ENCODE peak calls at places on chromosomes 2 and 18, in five cellular contexts. N is left cardiac atrium; W is stimulated activated CD4-positive, alpha-beta T cell treated with anti-CD3 and anti-CD28 coated beads, Interleukin-12 subunit alpha, Interleukin-12 subunit beta, amount 100 ng/mL, for 4 hours; Q is activated CD4-positive, alpha-beta T cell treated with anti-CD3 and anti-CD28 coated beads, Interleukin-2, amount 50 U/mL, for 1 hour; Z is colonic mucosa. S is an unnamed sample.
A peak's percentile ranks its signal among the peaks of the same experiment; 100 is the strongest.

GRCh38 chr2:43082111-43082877 is 144.1 kb downstream of the ZFP36L2 start:
- DNase-seq in N (peak; percentile 76), W (no peak), Q (no peak), Z (no peak), S (no peak)

GRCh38 chr18:41146301-41146700 is 808.7 kb upstream of the PIK3C3 start:
- DNase-seq in N (no peak), W (no peak), Q (no peak), Z (no peak), S (no peak)

GRCh38 chr18:49237031-49237430 is 223.4 kb downstream of the DYM start:
- DNase-seq in N (no peak), W (no peak), Q (no peak), Z (no peak), S (no peak)

GRCh38 chr2:2273421-2273820 is 57.7 kb downstream of the MYT1L start:
- DNase-seq in N (no peak), W (no peak), Q (no peak), Z (no peak), S (no peak)

GRCh38 chr2:239105234-239105633 is 257.3 kb downstream of the TWIST2 start:
- DNase-seq in N (no peak), W (no peak), Q (no peak), Z (no peak), S (no peak)

GRCh38 chr18:28147674-28148171 is 29.2 kb downstream of the CDH2 start:
- DNase-seq in N (no peak), W (no peak), Q (no peak), Z (no peak), S (no peak)

GRCh38 chr2:102735431-102736130 is 26.2 kb upstream of the TMEM182 start:
- DNase-seq in N (no peak), W (no peak), Q (no peak), Z (peak; percentile 47), S (peak; percentile 14)

GRCh38 chr2:113230531-113230930 is 48.2 kb downstream of the PAX8 start:
- DNase-seq in N (no peak), W (no peak), Q (no peak), Z (no peak), S (no peak)

GRCh38 chr2:79547568-79547967 is 34.7 kb downstream of the CTNNA2 start:
- DNase-seq in N (no peak), W (no peak), Q (no peak), Z (no peak), S (no peak)

GRCh38 chr2:24493713-24494112 is 2.7 kb downstream of the NCOA1 start:
- DNase-seq in N (no peak), W (no peak), Q (no peak), Z (no peak), S (no peak)

GRCh38 chr2:31002510-31002909 is 135.7 kb downstream of the GALNT14 start:
- DNase-seq in N (no peak), W (no peak), Q (no peak), Z (no peak), S (no peak)

GRCh38 chr2:175195012-175195411 is 13.5 kb upstream of the ATP5MC3 start:
- DNase-seq in N (no peak), W (no peak), Q (no peak), Z (no peak), S (no peak)

GRCh38 chr2:120876526-120877280 is 141.0 kb downstream of the GLI2 start:
- DNase-seq in N (no peak), W (no peak), Q (no peak), Z (no peak), S (no peak)

GRCh38 chr2:10258726-10259125 is 44.0 kb upstream of the HPCAL1 start:
- DNase-seq in N (no peak), W (no peak), Q (no peak), Z (no peak), S (no peak)

GRCh38 chr2:133044556-133044955 is 374.6 kb upstream of the LYPD1 start:
- DNase-seq in N (no peak), W (no peak), Q (no peak), Z (no peak), S (no peak)

GRCh38 chr2:11079131-11079824 is 76.0 kb upstream of the SLC66A3 start:
- DNase-seq in N (no peak), W (no peak), Q (no peak), Z (no peak), S (no peak)

GRCh38 chr2:143948710-143949109 is 571.2 kb downstream of the ZEB2 start:
- DNase-seq in N (no peak), W (no peak), Q (no peak), Z (no peak), S (no peak)

GRCh38 chr2:37168217-37168981 is 11.6 kb upstream of the EIF2AK2 start:
- DNase-seq in N (no peak), W (no peak), Q (no peak), Z (peak; percentile 21), S (peak; percentile 34)

GRCh38 chr2:20439503-20439902 is 7.4 kb upstream of the RHOB start:
- DNase-seq in N (no peak), W (no peak), Q (no peak), Z (no peak), S (no peak)

GRCh38 chr2:567865-568638 is 109.2 kb downstream of the TMEM18 start:
- DNase-seq in N (peak; percentile 40), W (no peak), Q (no peak), Z (no peak), S (no peak)

GRCh38 chr2:43754180-43754579 is 19.7 kb upstream of the DYNC2LI1 start:
- DNase-seq in N (peak; percentile 66), W (no peak), Q (no peak), Z (no peak), S (no peak)

GRCh38 chr2:167943877-167944276 is 303.5 kb downstream of the STK39 start:
- DNase-seq in N (no peak), W (no peak), Q (no peak), Z (no peak), S (no peak)

GRCh38 chr18:3456686-3457069 is 6.7 kb downstream of the TGIF1 start:
- DNase-seq in N (no peak), W (no peak), Q (no peak), Z (peak; percentile 58), S (no peak)

GRCh38 chr2:63875143-63875542 is 33.4 kb downstream of the UGP2 start:
- DNase-seq in N (no peak), W (no peak), Q (no peak), Z (no peak), S (no peak)

GRCh38 chr2:145846986-145847385 is 1327.1 kb upstream of the ZEB2 start:
- DNase-seq in N (no peak), W (no peak), Q (no peak), Z (no peak), S (no peak)